ENCODE peak calls at places on chromosome 3, in four cellular contexts. One of them, this sample, is unnamed.

GRCh38 chr3:12352253-12352652 is 63.4 kb downstream of the PPARG start:
- DNase-seq in cardiac muscle cell: no peak
- DNase-seq in psoas muscle: no peak
- DNase-seq in PC-3: no peak
- DNase-seq in this sample: no peak

GRCh38 chr3:105365171-105365535 is 1.6 kb upstream of the ALCAM start:
- DNase-seq in cardiac muscle cell: peak
- DNase-seq in psoas muscle: no peak
- DNase-seq in PC-3: peak
- DNase-seq in this sample: no peak

GRCh38 chr3:47323431-47324277 is 40.9 kb downstream of the KLHL18 start:
- DNase-seq in cardiac muscle cell: peak
- DNase-seq in psoas muscle: no peak
- DNase-seq in PC-3: peak
- DNase-seq in this sample: peak

GRCh38 chr3:16066975-16067374 is 107.5 kb upstream of the GALNT15 start:
- DNase-seq in cardiac muscle cell: peak
- DNase-seq in psoas muscle: no peak
- DNase-seq in PC-3: peak
- DNase-seq in this sample: peak

GRCh38 chr3:129366312-129366831 is 62.1 kb downstream of the EFCAB12 start:
- DNase-seq in cardiac muscle cell: no peak
- DNase-seq in psoas muscle: no peak
- DNase-seq in PC-3: no peak
- DNase-seq in this sample: no peak

GRCh38 chr3:147411235-147411607 is 2.1 kb downstream of the ZIC1 start:
- DNase-seq in cardiac muscle cell: peak
- DNase-seq in psoas muscle: no peak
- DNase-seq in PC-3: no peak
- DNase-seq in this sample: no peak

GRCh38 chr3:172307143-172307560 is 141.1 kb downstream of the GHSR start:
- DNase-seq in cardiac muscle cell: peak
- DNase-seq in psoas muscle: no peak
- DNase-seq in PC-3: peak
- DNase-seq in this sample: peak

GRCh38 chr3:96754128-96754527 is 60.3 kb upstream of the EPHA6 start:
- DNase-seq in cardiac muscle cell: no peak
- DNase-seq in psoas muscle: no peak
- DNase-seq in PC-3: no peak
- DNase-seq in this sample: no peak

GRCh38 chr3:4939276-4939675 is 40.0 kb upstream of the BHLHE40 start:
- DNase-seq in cardiac muscle cell: no peak
- DNase-seq in psoas muscle: no peak
- DNase-seq in PC-3: no peak
- DNase-seq in this sample: no peak

GRCh38 chr3:14787630-14788029 is 31.1 kb upstream of the FGD5 start:
- DNase-seq in cardiac muscle cell: no peak
- DNase-seq in psoas muscle: no peak
- DNase-seq in PC-3: no peak
- DNase-seq in this sample: no peak

GRCh38 chr3:40846466-40846865 is 321.7 kb downstream of the ZNF621 start:
- DNase-seq in cardiac muscle cell: no peak
- DNase-seq in psoas muscle: no peak
- DNase-seq in PC-3: no peak
- DNase-seq in this sample: no peak

GRCh38 chr3:117193390-117193789 is 483.8 kb downstream of the TUSC7 start:
- DNase-seq in cardiac muscle cell: no peak
- DNase-seq in psoas muscle: no peak
- DNase-seq in PC-3: no peak
- DNase-seq in this sample: peak

GRCh38 chr3:31813686-31814085 is 167.4 kb downstream of the OSBPL10 start:
- DNase-seq in cardiac muscle cell: no peak
- DNase-seq in psoas muscle: no peak
- DNase-seq in PC-3: no peak
- DNase-seq in this sample: no peak

GRCh38 chr3:187833799-187834578 is 88.7 kb upstream of the BCL6 start:
- DNase-seq in cardiac muscle cell: no peak
- DNase-seq in psoas muscle: no peak
- DNase-seq in PC-3: no peak
- DNase-seq in this sample: no peak

GRCh38 chr3:123941150-123941941 is 19.7 kb downstream of the CCDC14 start:
- DNase-seq in cardiac muscle cell: no peak
- DNase-seq in psoas muscle: no peak
- DNase-seq in PC-3: no peak
- DNase-seq in this sample: peak

GRCh38 chr3:197491478-197491877 is 64.3 kb downstream of the BDH1 start:
- DNase-seq in cardiac muscle cell: no peak
- DNase-seq in psoas muscle: no peak
- DNase-seq in PC-3: no peak
- DNase-seq in this sample: no peak

GRCh38 chr3:31462050-31462569 is 70.6 kb upstream of the STT3B start:
- DNase-seq in cardiac muscle cell: peak
- DNase-seq in psoas muscle: no peak
- DNase-seq in PC-3: no peak
- DNase-seq in this sample: no peak

GRCh38 chr3:78256123-78256522 is 1216.2 kb downstream of the ROBO2 start:
- DNase-seq in cardiac muscle cell: no peak
- DNase-seq in psoas muscle: no peak
- DNase-seq in PC-3: no peak
- DNase-seq in this sample: no peak

GRCh38 chr3:33980252-33980651 is 181.8 kb downstream of the PDCD6IP start:
- DNase-seq in cardiac muscle cell: peak
- DNase-seq in psoas muscle: no peak
- DNase-seq in PC-3: peak
- DNase-seq in this sample: peak

GRCh38 chr3:35639251-35640185 is at the start of gene ARPP21:
- DNase-seq in cardiac muscle cell: no peak
- DNase-seq in psoas muscle: peak
- DNase-seq in PC-3: peak
- DNase-seq in this sample: no peak

GRCh38 chr3:72848703-72849081 is 447 bp upstream of the SHQ1 start:
- DNase-seq in cardiac muscle cell: no peak
- DNase-seq in psoas muscle: no peak
- DNase-seq in PC-3: no peak
- DNase-seq in this sample: no peak

GRCh38 chr3:119628390-119628789 is 30.7 kb downstream of the PLA1A start:
- DNase-seq in cardiac muscle cell: no peak
- DNase-seq in psoas muscle: no peak
- DNase-seq in PC-3: no peak
- DNase-seq in this sample: no peak

GRCh38 chr3:123520656-123521055 is 64.2 kb downstream of the HACD2 start:
- DNase-seq in cardiac muscle cell: no peak
- DNase-seq in psoas muscle: no peak
- DNase-seq in PC-3: no peak
- DNase-seq in this sample: no peak

GRCh38 chr3:45817788-45818523 is 21.6 kb upstream of the SLC6A20 start:
- DNase-seq in cardiac muscle cell: peak
- DNase-seq in psoas muscle: peak
- DNase-seq in PC-3: peak
- DNase-seq in this sample: peak

GRCh38 chr3:47780727-47781325 is 867 bp downstream of the SMARCC1 start:
- DNase-seq in cardiac muscle cell: peak
- DNase-seq in psoas muscle: no peak
- DNase-seq in PC-3: peak
- DNase-seq in this sample: peak

GRCh38 chr3:175672119-175672689 is 813.1 kb downstream of the NAALADL2 start:
- DNase-seq in cardiac muscle cell: peak
- DNase-seq in psoas muscle: no peak
- DNase-seq in PC-3: peak
- DNase-seq in this sample: peak

GRCh38 chr3:102074951-102075350 is 225.6 kb downstream of the NFKBIZ start:
- DNase-seq in cardiac muscle cell: no peak
- DNase-seq in psoas muscle: no peak
- DNase-seq in PC-3: no peak
- DNase-seq in this sample: peak

GRCh38 chr3:49812916-49813496 is 747 bp downstream of the UBA7 start:
- DNase-seq in cardiac muscle cell: no peak
- DNase-seq in psoas muscle: no peak
- DNase-seq in PC-3: no peak
- DNase-seq in this sample: no peak

GRCh38 chr3:37826933-37827332 is 34.7 kb upstream of the CTDSPL start:
- DNase-seq in cardiac muscle cell: no peak
- DNase-seq in psoas muscle: no peak
- DNase-seq in PC-3: no peak
- DNase-seq in this sample: no peak

GRCh38 chr3:51799879-51800757 is 21.1 kb upstream of the IQCF6 start:
- DNase-seq in cardiac muscle cell: peak
- DNase-seq in psoas muscle: no peak
- DNase-seq in PC-3: peak
- DNase-seq in this sample: peak

GRCh38 chr3:143002083-143002712 is 828 bp downstream of the U2SURP start:
- DNase-seq in cardiac muscle cell: peak
- DNase-seq in psoas muscle: no peak
- DNase-seq in PC-3: peak
- DNase-seq in this sample: peak

GRCh38 chr3:115385935-115386334 is 237.4 kb upstream of the GAP43 start:
- DNase-seq in cardiac muscle cell: no peak
- DNase-seq in psoas muscle: no peak
- DNase-seq in PC-3: no peak
- DNase-seq in this sample: no peak

GRCh38 chr3:176431073-176431472 is 766.2 kb downstream of the TBL1XR1 start:
- DNase-seq in cardiac muscle cell: no peak
- DNase-seq in psoas muscle: no peak
- DNase-seq in PC-3: no peak
- DNase-seq in this sample: no peak

GRCh38 chr3:123961508-123961856 is 453 bp upstream of the CCDC14 start:
- DNase-seq in cardiac muscle cell: no peak
- DNase-seq in psoas muscle: no peak
- DNase-seq in PC-3: no peak
- DNase-seq in this sample: no peak

GRCh38 chr3:132786890-132787289 is 64.7 kb upstream of the NPHP3 start:
- DNase-seq in cardiac muscle cell: no peak
- DNase-seq in psoas muscle: no peak
- DNase-seq in PC-3: no peak
- DNase-seq in this sample: no peak

GRCh38 chr3:100386437-100387064 is 14.3 kb downstream of the TOMM70 start:
- DNase-seq in cardiac muscle cell: no peak
- DNase-seq in psoas muscle: no peak
- DNase-seq in PC-3: no peak
- DNase-seq in this sample: peak

GRCh38 chr3:69774029-69774428 is 34.8 kb downstream of the MITF start:
- DNase-seq in cardiac muscle cell: no peak
- DNase-seq in psoas muscle: peak
- DNase-seq in PC-3: peak
- DNase-seq in this sample: no peak
- TF ChIP-seq CTCF in cardiac muscle cell: no peak
- TF ChIP-seq CTCF in psoas muscle: no peak
- TF ChIP-seq CTCF in PC-3: no peak
- TF ChIP-seq CTCF in this sample: no peak

DNA sequence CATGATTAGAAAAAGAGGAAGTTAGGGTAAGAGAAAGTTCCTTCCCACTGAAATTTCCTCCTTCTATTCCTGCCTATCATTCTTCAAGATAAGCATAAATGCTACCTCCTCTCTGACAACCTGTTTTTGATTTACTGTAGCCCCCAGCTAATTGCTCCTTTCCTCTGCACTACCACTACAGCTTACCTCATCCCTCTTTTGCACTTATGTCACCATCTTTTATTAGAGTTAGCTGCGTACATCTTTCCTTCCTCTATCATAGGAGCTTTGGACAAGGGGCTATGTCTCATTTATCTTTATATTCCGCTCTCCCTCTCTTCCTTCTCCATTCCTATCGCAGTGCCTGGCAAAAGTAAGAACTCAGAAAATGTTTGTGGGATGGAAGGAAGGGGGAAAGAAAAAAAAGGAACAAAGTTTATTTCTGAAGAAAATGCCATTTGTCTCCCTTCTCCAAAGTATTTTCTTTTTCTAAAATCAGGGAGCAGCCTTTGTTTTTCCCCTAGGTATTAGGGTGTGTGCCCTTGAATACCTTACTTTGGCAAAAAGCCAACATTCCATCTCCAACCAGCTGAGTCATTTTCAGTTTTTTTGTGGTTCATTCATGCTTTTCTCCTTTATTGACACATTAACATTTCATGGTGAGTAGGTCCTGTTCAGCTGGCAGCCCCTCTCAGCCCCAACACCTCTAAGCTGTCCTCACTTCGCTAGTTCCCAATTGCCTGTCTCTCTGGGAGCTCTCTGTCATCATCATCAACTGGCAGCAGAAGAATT is 87.6 kb upstream of the SOX2 start:
- DNase-seq in cardiac muscle cell: peak
- DNase-seq in psoas muscle: no peak
- DNase-seq in PC-3: peak
- DNase-seq in this sample: no peak
- H3K4me3 ChIP-seq in cardiac muscle cell: no peak
- H3K4me3 ChIP-seq in psoas muscle: no peak
- H3K4me3 ChIP-seq in PC-3: no peak
- H3K4me3 ChIP-seq in this sample: no peak

DNA sequence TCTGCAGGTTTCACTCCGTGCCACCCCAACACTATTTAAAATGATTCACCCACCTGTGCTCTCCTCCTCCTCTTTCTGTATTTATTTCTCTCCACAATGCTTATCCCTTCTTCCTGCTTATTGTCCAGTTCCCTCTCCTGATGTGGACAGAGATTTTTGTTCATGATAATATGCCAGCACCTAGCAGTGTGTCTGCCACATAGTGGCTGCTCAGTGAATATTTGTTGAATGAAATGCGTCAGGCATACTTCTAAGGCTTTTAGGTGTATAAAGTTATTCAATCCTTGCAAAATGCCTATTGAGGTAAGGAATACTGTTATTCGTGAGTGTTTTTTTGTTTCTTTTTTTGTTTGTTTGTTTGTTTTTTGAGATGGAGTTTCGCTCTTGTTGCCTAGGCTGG is 67.5 kb upstream of the MME start:
- DNase-seq in cardiac muscle cell: no peak
- DNase-seq in psoas muscle: no peak
- DNase-seq in PC-3: peak
- DNase-seq in this sample: no peak
- TF ChIP-seq CTCF in cardiac muscle cell: no peak
- TF ChIP-seq CTCF in psoas muscle: no peak
- TF ChIP-seq CTCF in PC-3: peak
- TF ChIP-seq CTCF in this sample: no peak

GRCh38 chr3:126208182-126208581 is 27.8 kb upstream of the ALDH1L1 start:
- DNase-seq in cardiac muscle cell: no peak
- DNase-seq in psoas muscle: no peak
- DNase-seq in PC-3: no peak
- DNase-seq in this sample: no peak
- H3K4me3 ChIP-seq in cardiac muscle cell: no peak
- H3K4me3 ChIP-seq in psoas muscle: no peak
- H3K4me3 ChIP-seq in PC-3: no peak
- H3K4me3 ChIP-seq in this sample: no peak

GRCh38 chr3:144770813-144771400 is 799.3 kb downstream of the DIPK2A start:
- DNase-seq in cardiac muscle cell: peak
- DNase-seq in psoas muscle: no peak
- DNase-seq in PC-3: peak
- DNase-seq in this sample: peak
- TF ChIP-seq CTCF in cardiac muscle cell: peak
- TF ChIP-seq CTCF in psoas muscle: peak
- TF ChIP-seq CTCF in PC-3: peak
- TF ChIP-seq CTCF in this sample: peak